ENCODE peak calls at places on chromosomes 16 and 17, in seven cellular contexts. X, F, M, K, T, B and U are unnamed samples.

GRCh38 chr17:64411999-64412771 is 21.5 kb upstream of the PECAM1 start:
- DNase-seq in X (no peak), F (peak), M (no peak), K (no peak), T (peak), B (peak), U (no peak)

GRCh38 chr17:4672055-4672630 is 30.7 kb upstream of the ALOX15 start:
- DNase-seq in X (no peak), F (no peak), M (no peak), K (no peak), T (no peak), B (no peak), U (no peak)

GRCh38 chr17:17781591-17782424 is 55.0 kb downstream of the SREBF1 start:
- DNase-seq in X (peak), F (no peak), M (peak), K (peak), T (peak), B (peak), U (no peak)

GRCh38 chr17:57991537-57991936 is 3.5 kb upstream of the VEZF1 start:
- DNase-seq in X (no peak), F (no peak), M (no peak), K (no peak), T (no peak), B (no peak), U (no peak)

GRCh38 chr17:16406742-16407674 is 8.4 kb upstream of the TRPV2 start:
- DNase-seq in X (no peak), F (no peak), M (no peak), K (no peak), T (peak), B (peak), U (no peak)

GRCh38 chr17:72297326-72298115 is 176.7 kb downstream of the SOX9 start:
- DNase-seq in X (peak), F (no peak), M (peak), K (no peak), T (peak), B (no peak), U (no peak)

GRCh38 chr17:16491131-16491702 is 776 bp downstream of the LRRC75A start:
- DNase-seq in X (no peak), F (no peak), M (no peak), K (peak), T (peak), B (no peak), U (no peak)

GRCh38 chr16:81945665-81946064 is 65.6 kb downstream of the SDR42E1 start:
- DNase-seq in X (no peak), F (no peak), M (peak), K (no peak), T (peak), B (no peak), U (no peak)

GRCh38 chr17:12549499-12549901 is 116.2 kb upstream of the MYOCD start:
- DNase-seq in X (no peak), F (no peak), M (peak), K (no peak), T (no peak), B (no peak), U (no peak)

GRCh38 chr16:76532188-76532973 is 255.2 kb downstream of the CNTNAP4 start:
- DNase-seq in X (no peak), F (no peak), M (no peak), K (no peak), T (no peak), B (no peak), U (no peak)

GRCh38 chr17:80970044-80970761 is 21.4 kb upstream of the CHMP6 start:
- DNase-seq in X (peak), F (no peak), M (no peak), K (peak), T (no peak), B (peak), U (no peak)

GRCh38 chr16:23516366-23517137 is 6.3 kb upstream of the GGA2 start:
- DNase-seq in X (no peak), F (no peak), M (no peak), K (peak), T (no peak), B (no peak), U (no peak)

GRCh38 chr16:69917739-69918138 is 33.4 kb upstream of the CLEC18A start:
- DNase-seq in X (peak), F (peak), M (peak), K (no peak), T (peak), B (peak), U (peak)

GRCh38 chr16:53546988-53547391 is 44.0 kb upstream of the AKTIP start:
- DNase-seq in X (no peak), F (no peak), M (no peak), K (no peak), T (no peak), B (no peak), U (no peak)

GRCh38 chr16:53518550-53519416 is 15.8 kb upstream of the AKTIP start:
- DNase-seq in X (no peak), F (no peak), M (no peak), K (peak), T (no peak), B (no peak), U (no peak)

GRCh38 chr16:17257426-17257825 is 213.3 kb downstream of the XYLT1 start:
- DNase-seq in X (no peak), F (no peak), M (no peak), K (no peak), T (no peak), B (no peak), U (no peak)

GRCh38 chr16:19540241-19540970 is 15.1 kb upstream of the VPS35L start:
- DNase-seq in X (no peak), F (no peak), M (no peak), K (no peak), T (no peak), B (no peak), U (no peak)

GRCh38 chr17:40524243-40524965 is 23.0 kb upstream of the TNS4 start:
- DNase-seq in X (no peak), F (no peak), M (no peak), K (no peak), T (no peak), B (no peak), U (no peak)

GRCh38 chr16:57377080-57377841 is 5.0 kb downstream of the CX3CL1 start:
- DNase-seq in X (peak), F (no peak), M (no peak), K (peak), T (no peak), B (no peak), U (no peak)

GRCh38 chr16:27317738-27318398 is 4.1 kb downstream of the IL4R start:
- DNase-seq in X (no peak), F (no peak), M (no peak), K (no peak), T (no peak), B (no peak), U (no peak)

GRCh38 chr17:47368262-47368661 is 44.5 kb downstream of the EFCAB13 start:
- DNase-seq in X (no peak), F (no peak), M (no peak), K (no peak), T (no peak), B (no peak), U (no peak)

GRCh38 chr16:30626230-30626629 is 16.0 kb upstream of the ZNF689 start:
- DNase-seq in X (no peak), F (no peak), M (no peak), K (no peak), T (no peak), B (no peak), U (no peak)

GRCh38 chr16:75820672-75821071 is 94.4 kb upstream of the CPHXL start:
- DNase-seq in X (peak), F (no peak), M (no peak), K (no peak), T (no peak), B (no peak), U (no peak)

GRCh38 chr16:27922433-27922832 is 141.1 kb downstream of the GSG1L start:
- DNase-seq in X (no peak), F (no peak), M (no peak), K (no peak), T (no peak), B (no peak), U (no peak)

GRCh38 chr17:29567362-29568330 is 809 bp upstream of the ABHD15 start:
- DNase-seq in X (peak), F (no peak), M (peak), K (peak), T (peak), B (peak), U (no peak)

GRCh38 chr17:50609376-50610074 is 25.2 kb upstream of the ABCC3 start:
- DNase-seq in X (no peak), F (no peak), M (no peak), K (no peak), T (no peak), B (no peak), U (no peak)

GRCh38 chr16:3825103-3825502 is 55.4 kb downstream of the CREBBP start:
- DNase-seq in X (no peak), F (no peak), M (peak), K (no peak), T (no peak), B (no peak), U (no peak)

GRCh38 chr16:48426244-48427135 is 41.3 kb upstream of the SIAH1 start:
- DNase-seq in X (no peak), F (no peak), M (no peak), K (no peak), T (no peak), B (no peak), U (no peak)

GRCh38 chr16:62832214-62832613 is 796.0 kb upstream of the CDH8 start:
- DNase-seq in X (no peak), F (no peak), M (no peak), K (no peak), T (no peak), B (no peak), U (no peak)

GRCh38 chr16:88591577-88592021 is 21.4 kb downstream of the ZC3H18 start:
- DNase-seq in X (no peak), F (no peak), M (no peak), K (no peak), T (peak), B (no peak), U (no peak)

GRCh38 chr17:41510251-41511065 is 5.0 kb upstream of the KRT13 start:
- DNase-seq in X (no peak), F (no peak), M (no peak), K (no peak), T (no peak), B (no peak), U (no peak)

GRCh38 chr16:47644166-47644565 is 183.0 kb downstream of the PHKB start:
- DNase-seq in X (peak), F (peak), M (peak), K (no peak), T (no peak), B (no peak), U (no peak)

GRCh38 chr17:47967607-47968252 is 3.2 kb upstream of the CDK5RAP3 start:
- DNase-seq in X (peak), F (no peak), M (peak), K (no peak), T (no peak), B (peak), U (peak)

GRCh38 chr17:44367219-44367618 is 3.6 kb upstream of the FAM171A2 start:
- DNase-seq in X (no peak), F (no peak), M (no peak), K (no peak), T (no peak), B (no peak), U (no peak)

GRCh38 chr16:58556678-58557077 is 41.4 kb downstream of the SETD6 start:
- DNase-seq in X (no peak), F (no peak), M (no peak), K (no peak), T (no peak), B (no peak), U (no peak)

GRCh38 chr17:60743812-60744211 is 66.2 kb downstream of the BCAS3 start:
- DNase-seq in X (peak), F (no peak), M (peak), K (no peak), T (no peak), B (no peak), U (peak)

GRCh38 chr16:65938083-65938482 is 428.4 kb upstream of the CDH5 start:
- DNase-seq in X (no peak), F (no peak), M (no peak), K (no peak), T (no peak), B (no peak), U (no peak)